ENCODE peak calls at places on chromosomes 5 and 9, in ten cellular contexts. G is CD4-positive, alpha-beta memory T cell; R is mucosa of descending colon; S is body of pancreas; W is heart left ventricle; E is ovary; A is SK-N-MC; N is HCT116; U is AG04450; C is cardiac muscle cell. V is an unnamed sample. For H3K9me3, the result is how much of the 10 kb centered on the place peaks cover.

GRCh38 chr5:98309785-98310566 is 463.5 kb upstream of the RGMB start:
- DNase-seq in G (no peak), R (no peak), S (no peak), W (peak), E (no peak), A (no peak), N (peak), U (peak), C (peak), V (no peak)

GRCh38 chr9:136675477-136676296 is 11.6 kb downstream of the AGPAT2 start:
- DNase-seq in G (no peak), R (no peak), S (no peak), W (no peak), E (no peak), A (no peak), N (no peak), U (no peak), C (no peak), V (no peak)

GRCh38 chr5:95707055-95707454 is 24.1 kb upstream of the RHOBTB3 start:
- DNase-seq in G (no peak), R (no peak), S (no peak), W (no peak), E (no peak), A (no peak), N (no peak), U (no peak), C (no peak), V (no peak)

GRCh38 chr9:116800885-116801284 is 113.8 kb downstream of the TRIM32 start:
- DNase-seq in G (no peak), R (no peak), S (no peak), W (no peak), E (no peak), A (no peak), N (no peak), U (no peak), C (peak), V (no peak)

GRCh38 chr5:76952795-76953536 is at the start of gene CRHBP:
- DNase-seq in G (no peak), R (no peak), S (no peak), W (no peak), E (no peak), A (no peak), N (no peak), U (no peak), C (no peak), V (no peak)

GRCh38 chr5:67963789-67964519 is 251.6 kb upstream of the PIK3R1 start:
- DNase-seq in G (no peak), R (no peak), S (peak), W (no peak), E (no peak), A (no peak), N (no peak), U (no peak), C (no peak), V (no peak)

GRCh38 chr9:10026585-10026984 is 586.2 kb downstream of the PTPRD start:
- DNase-seq in G (no peak), R (no peak), S (no peak), W (no peak), E (no peak), A (no peak), N (no peak), U (no peak), C (no peak), V (no peak)

GRCh38 chr5:74471875-74472274 is 168.7 kb downstream of the ENC1 start:
- DNase-seq in G (no peak), R (no peak), S (no peak), W (no peak), E (no peak), A (no peak), N (no peak), U (no peak), C (no peak), V (no peak)

GRCh38 chr9:121498487-121499176 is 1.0 kb downstream of the GGTA1 start:
- DNase-seq in G (no peak), R (no peak), S (peak), W (peak), E (peak), A (no peak), N (no peak), U (no peak), C (peak), V (no peak)

GRCh38 chr9:96498796-96499195 is 48.8 kb downstream of the HABP4 start:
- DNase-seq in G (no peak), R (no peak), S (no peak), W (no peak), E (no peak), A (no peak), N (no peak), U (no peak), C (no peak), V (no peak)

DNA sequence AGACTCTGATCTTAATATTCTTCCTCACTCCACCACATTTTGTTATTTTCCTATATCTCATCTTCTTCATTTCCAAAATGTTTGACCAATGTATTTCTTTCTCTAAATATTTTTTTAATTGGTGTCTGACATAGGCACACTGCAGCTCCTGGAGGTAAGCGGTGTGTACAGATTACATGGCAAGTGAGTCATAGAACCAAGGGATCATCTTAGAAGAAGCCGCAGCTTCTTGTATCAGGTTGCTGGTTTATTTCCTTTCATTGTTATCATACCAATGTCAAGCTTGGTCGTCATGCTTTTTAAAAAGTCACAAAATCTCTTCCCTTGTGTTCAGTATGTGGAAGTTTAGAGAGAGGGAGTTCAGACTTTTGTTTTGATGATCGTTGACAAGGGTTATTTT is 526.1 kb upstream of the CDH18 start:
- DNase-seq in G (no peak), R (no peak), S (no peak), W (no peak), E (no peak), A (no peak), N (no peak), U (no peak), C (no peak), V (no peak)
- H3K9me3 ChIP-seq in G (under half), R (under half), S (under half), W (under half), E (under half), A (under half), N (under half), U (under half), C (under half), V (under half)

DNA sequence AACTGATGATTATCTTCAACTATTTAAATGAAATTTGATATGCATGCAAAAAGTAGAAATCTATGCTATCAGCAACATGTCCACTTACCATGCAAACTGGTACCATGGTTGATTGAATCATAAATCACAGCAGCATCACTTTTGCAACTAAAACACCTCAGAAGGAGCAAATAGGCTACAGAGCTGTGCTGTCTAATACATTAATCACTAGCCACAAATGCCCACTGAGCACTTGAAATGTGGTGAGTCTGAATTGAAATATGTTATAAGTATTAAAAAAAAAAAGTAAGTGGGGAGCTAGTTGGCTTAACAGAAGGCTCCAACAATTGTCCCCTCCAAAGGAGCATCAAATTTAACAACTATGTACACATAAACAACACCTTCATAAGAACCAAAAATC is 112.5 kb downstream of the FAM114A2 start:
- DNase-seq in G (no peak), R (no peak), S (no peak), W (no peak), E (no peak), A (no peak), N (no peak), U (no peak), C (no peak), V (no peak)
- H3K9me3 ChIP-seq in G (under half), R (under half), S (under half), W (under half), E (under half), A (under half), N (under half), U (under half), C (under half), V (under half)

DNA sequence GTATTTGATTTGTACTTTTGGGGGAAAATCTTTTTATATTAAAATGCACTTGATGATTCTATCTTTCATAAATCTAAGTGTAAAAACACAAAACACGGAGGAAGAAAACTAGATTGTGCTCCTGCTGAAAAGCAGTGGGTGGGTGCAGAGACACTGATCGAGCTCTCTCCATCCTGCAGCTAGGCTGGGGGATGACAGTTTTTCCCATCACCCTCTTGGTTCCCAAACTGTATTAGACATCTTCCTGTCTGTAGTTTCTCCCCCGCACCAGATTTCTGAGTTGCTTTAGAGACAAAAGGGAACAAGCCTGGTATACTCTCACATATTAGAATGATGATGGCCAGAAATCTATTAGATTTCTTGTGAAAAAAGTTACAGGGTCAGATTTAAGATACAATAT is 99.6 kb downstream of the FAM114A2 start:
- DNase-seq in G (no peak), R (no peak), S (no peak), W (no peak), E (no peak), A (no peak), N (no peak), U (no peak), C (no peak), V (no peak)
- H3K9me3 ChIP-seq in G (under half), R (half or more), S (under half), W (half or more), E (under half), A (under half), N (under half), U (under half), C (under half), V (under half)

DNA sequence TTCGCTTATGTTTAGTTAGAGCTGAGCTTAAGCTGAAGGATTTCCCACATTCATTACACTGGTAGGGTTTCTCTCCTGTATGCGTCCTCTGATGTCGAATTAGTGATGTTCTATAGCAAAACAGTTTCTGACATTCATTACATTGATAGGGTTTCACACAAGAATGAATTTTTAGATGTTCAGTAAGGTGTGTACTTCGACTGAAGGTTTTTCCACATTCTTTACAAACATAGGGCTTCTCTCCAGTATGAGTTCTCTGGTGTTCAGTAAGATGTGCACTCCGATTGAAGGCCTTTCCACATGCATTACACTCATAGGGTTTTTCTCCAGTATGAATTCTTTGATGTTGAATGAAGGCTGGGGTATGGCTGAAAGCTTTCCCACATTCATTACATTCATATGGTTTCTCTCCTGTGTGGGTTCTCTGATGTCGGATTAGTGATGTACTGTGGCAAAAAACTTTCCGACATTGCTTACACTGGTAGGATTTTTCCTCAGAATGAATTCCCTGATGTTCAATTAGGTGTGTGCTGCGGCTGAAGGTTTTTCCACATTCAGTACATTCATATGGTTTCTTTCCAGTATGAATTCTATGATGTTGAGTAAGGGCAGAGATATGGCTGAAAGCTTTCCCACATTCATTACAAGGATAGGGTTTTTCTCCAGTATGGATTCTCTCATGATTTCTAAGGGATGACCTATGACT is 14.6 kb downstream of the ZNF883 start:
- DNase-seq in G (no peak), R (no peak), S (no peak), W (no peak), E (no peak), A (no peak), N (no peak), U (no peak), C (no peak), V (no peak)
- H3K9me3 ChIP-seq in G (under half), R (half or more), S (under half), W (half or more), E (under half), A (under half), N (under half), U (under half), C (under half), V (under half)

GRCh38 chr5:126961128-126961527 is 69.2 kb downstream of the MARCHF3 start:
- DNase-seq in G (no peak), R (no peak), S (no peak), W (no peak), E (no peak), A (no peak), N (no peak), U (no peak), C (no peak), V (no peak)
- H3K9me3 ChIP-seq in G (under half), R (under half), S (under half), W (under half), E (under half), A (under half), N (under half), U (under half), C (under half), V (under half)

GRCh38 chr5:154088801-154089200 is 50.0 kb downstream of the MFAP3 start:
- DNase-seq in G (no peak), R (no peak), S (no peak), W (no peak), E (no peak), A (no peak), N (no peak), U (no peak), C (no peak), V (no peak)

GRCh38 chr5:154087260-154087659 is 48.5 kb downstream of the MFAP3 start:
- DNase-seq in G (no peak), R (no peak), S (no peak), W (no peak), E (no peak), A (no peak), N (no peak), U (no peak), C (no peak), V (no peak)

GRCh38 chr5:154086123-154086522 is 47.4 kb downstream of the MFAP3 start:
- DNase-seq in G (no peak), R (no peak), S (no peak), W (no peak), E (no peak), A (no peak), N (no peak), U (no peak), C (no peak), V (no peak)

GRCh38 chr5:154084255-154084654 is 45.5 kb downstream of the MFAP3 start:
- DNase-seq in G (no peak), R (no peak), S (no peak), W (no peak), E (no peak), A (no peak), N (no peak), U (no peak), C (no peak), V (no peak)

DNA sequence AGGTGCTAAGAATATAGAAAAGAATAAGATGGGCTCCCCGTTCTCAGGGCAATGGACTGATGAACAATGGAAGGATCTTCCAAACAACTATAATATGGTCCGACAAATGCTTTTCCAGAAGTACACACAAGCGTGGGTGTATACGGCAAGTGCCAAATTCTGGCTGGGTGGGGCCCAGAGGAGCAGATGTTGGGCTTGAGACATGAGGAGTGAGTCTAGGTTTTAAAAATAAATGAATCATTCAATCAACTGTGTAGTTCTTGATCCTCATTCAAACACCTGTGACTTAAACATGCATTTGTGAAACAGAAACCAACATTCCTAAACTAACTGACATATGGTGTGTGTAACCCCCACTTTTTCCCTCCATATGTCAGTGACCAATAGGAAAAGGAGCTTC is 47.9 kb downstream of the MFAP3 start:
- DNase-seq in G (no peak), R (no peak), S (no peak), W (peak), E (no peak), A (no peak), N (no peak), U (no peak), C (no peak), V (no peak)
- H3K9me3 ChIP-seq in G (under half), R (under half), S (under half), W (under half), E (under half), A (under half), N (under half), U (under half), C (under half), V (under half)

GRCh38 chr5:180035532-180035931 is 36.0 kb downstream of the RNF130 start:
- DNase-seq in G (no peak), R (no peak), S (no peak), W (no peak), E (no peak), A (no peak), N (no peak), U (no peak), C (no peak), V (no peak)
- H3K9me3 ChIP-seq in G (under half), R (under half), S (under half), W (under half), E (under half), A (under half), N (under half), U (under half), C (under half), V (under half)